ENCODE peak calls at places on chromosomes 13 and 19, in six cellular contexts. One of them, this sample, is unnamed.

GRCh38 chr19:34766386-34766785 is 6.6 kb downstream of the ZNF599 start:
- DNase-seq in transverse colon: no peak
- DNase-seq in GM23338: no peak
- DNase-seq in ovary: no peak
- DNase-seq in GM13977: no peak
- DNase-seq in RWPE1: no peak
- DNase-seq in this sample: no peak

GRCh38 chr13:45681101-45681500 is 21.0 kb upstream of the CBY2 start:
- DNase-seq in ovary: no peak
- DNase-seq in GM13977: no peak
- DNase-seq in RWPE1: no peak
- DNase-seq in GM23338: no peak
- DNase-seq in transverse colon: no peak
- DNase-seq in this sample: no peak

GRCh38 chr19:17772172-17772571 is 20.9 kb downstream of the FCHO1 start:
- DNase-seq in GM13977: no peak
- DNase-seq in RWPE1: no peak
- DNase-seq in ovary: no peak
- DNase-seq in GM23338: peak; percentile 52
- DNase-seq in transverse colon: no peak
- DNase-seq in this sample: no peak

GRCh38 chr19:45716314-45717130 is 14.2 kb downstream of the FBXO46 start:
- DNase-seq in RWPE1: peak; percentile 69
- DNase-seq in GM23338: peak; percentile 61
- DNase-seq in transverse colon: peak; percentile 51
- DNase-seq in GM13977: no peak
- DNase-seq in ovary: peak; percentile 40
- DNase-seq in this sample: no peak

GRCh38 chr13:24203726-24204295 is 43.3 kb downstream of the SPATA13 start:
- DNase-seq in GM13977: no peak
- DNase-seq in ovary: no peak
- DNase-seq in transverse colon: no peak
- DNase-seq in GM23338: no peak
- DNase-seq in RWPE1: no peak
- DNase-seq in this sample: peak; percentile 31

GRCh38 chr19:30450101-30450500 is 77.9 kb downstream of the ZNF536 start:
- DNase-seq in RWPE1: no peak
- DNase-seq in ovary: peak; percentile 65
- DNase-seq in transverse colon: peak; percentile 17
- DNase-seq in GM23338: peak; percentile 77
- DNase-seq in GM13977: no peak
- DNase-seq in this sample: no peak

GRCh38 chr13:102816633-102817032 is 17.7 kb downstream of the BIVM start:
- DNase-seq in transverse colon: no peak
- DNase-seq in ovary: no peak
- DNase-seq in GM13977: no peak
- DNase-seq in GM23338: no peak
- DNase-seq in RWPE1: no peak
- DNase-seq in this sample: no peak

GRCh38 chr13:63308585-63308984 is 1892.9 kb upstream of the PCDH20 start:
- DNase-seq in ovary: no peak
- DNase-seq in GM13977: no peak
- DNase-seq in GM23338: no peak
- DNase-seq in transverse colon: no peak
- DNase-seq in RWPE1: no peak
- DNase-seq in this sample: no peak

GRCh38 chr13:114108141-114108761 is 24.2 kb downstream of the RASA3 start:
- DNase-seq in RWPE1: no peak
- DNase-seq in GM23338: no peak
- DNase-seq in ovary: peak; percentile 15
- DNase-seq in GM13977: no peak
- DNase-seq in transverse colon: peak; percentile 5
- DNase-seq in this sample: no peak

DNA sequence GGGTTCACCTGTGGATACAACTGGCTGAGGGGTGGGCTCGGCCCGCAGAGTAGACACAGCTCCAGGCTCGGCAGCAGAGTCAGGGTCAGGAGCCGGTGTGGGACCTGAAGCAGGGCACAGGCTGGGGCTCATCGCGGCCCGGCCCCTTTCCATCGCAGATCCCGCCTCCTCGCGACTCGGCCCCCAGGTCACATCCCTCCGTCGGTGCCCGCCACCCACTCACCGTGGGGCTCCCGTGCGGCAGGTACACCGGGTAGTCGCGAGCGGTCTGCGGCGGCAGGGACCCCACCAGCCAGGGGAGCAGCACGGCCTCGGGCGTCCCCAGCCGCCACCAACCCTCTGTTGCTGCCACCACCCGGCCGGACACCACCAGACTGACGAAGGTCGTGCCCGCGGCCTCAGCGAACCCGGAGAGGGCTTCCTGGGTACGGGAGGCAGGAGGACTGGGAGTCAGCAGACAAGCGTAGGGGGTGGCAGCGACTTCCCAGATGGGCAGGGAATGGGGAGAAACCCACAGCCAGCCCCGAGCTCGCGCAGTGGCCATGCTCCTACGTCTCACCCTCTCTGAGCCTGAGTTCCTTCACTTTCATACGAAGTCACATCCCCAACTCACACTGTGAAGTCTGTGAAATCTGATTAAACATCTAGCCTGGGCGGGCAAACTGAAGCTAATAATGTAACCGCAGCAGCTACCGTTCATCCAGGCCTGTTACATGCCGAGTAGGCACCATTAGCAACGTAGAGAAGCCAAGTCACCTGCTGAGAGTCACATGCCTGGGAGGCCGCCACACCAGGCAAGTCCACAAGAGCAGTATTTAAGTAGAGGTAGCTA is 3.7 kb downstream of the FUZ start:
- DNase-seq in RWPE1: peak; percentile 31
- DNase-seq in transverse colon: peak; percentile 66
- DNase-seq in ovary: peak; percentile 64
- DNase-seq in GM23338: peak; percentile 66
- DNase-seq in GM13977: no peak
- DNase-seq in this sample: no peak
- TF ChIP-seq CTCF in RWPE1: peak; percentile 25
- TF ChIP-seq CTCF in transverse colon: no peak
- TF ChIP-seq CTCF in ovary: peak; percentile 21
- TF ChIP-seq CTCF in GM23338: peak; percentile 10
- TF ChIP-seq CTCF in GM13977: peak; percentile 35
- TF ChIP-seq CTCF in this sample: peak; percentile 15

GRCh38 chr13:26806891-26807290 is 46.3 kb upstream of the GPR12 start:
- DNase-seq in transverse colon: no peak
- DNase-seq in GM13977: no peak
- DNase-seq in ovary: no peak
- DNase-seq in GM23338: no peak
- DNase-seq in RWPE1: no peak
- DNase-seq in this sample: no peak
- TF ChIP-seq CTCF in transverse colon: no peak
- TF ChIP-seq CTCF in GM13977: no peak
- TF ChIP-seq CTCF in ovary: no peak
- TF ChIP-seq CTCF in GM23338: no peak
- TF ChIP-seq CTCF in RWPE1: no peak
- TF ChIP-seq CTCF in this sample: no peak

GRCh38 chr13:93004919-93005318 is 221.7 kb upstream of the GPC6 start:
- DNase-seq in transverse colon: no peak
- DNase-seq in ovary: no peak
- DNase-seq in GM13977: no peak
- DNase-seq in RWPE1: no peak
- DNase-seq in GM23338: peak; percentile 59
- DNase-seq in this sample: no peak
- TF ChIP-seq CTCF in transverse colon: no peak
- TF ChIP-seq CTCF in ovary: no peak
- TF ChIP-seq CTCF in GM13977: no peak
- TF ChIP-seq CTCF in RWPE1: no peak
- TF ChIP-seq CTCF in GM23338: peak; percentile 63
- TF ChIP-seq CTCF in this sample: no peak

GRCh38 chr13:73225983-73226382 is 167.2 kb downstream of the KLF5 start:
- DNase-seq in transverse colon: no peak
- DNase-seq in GM13977: no peak
- DNase-seq in ovary: no peak
- DNase-seq in RWPE1: no peak
- DNase-seq in GM23338: no peak
- DNase-seq in this sample: no peak

GRCh38 chr13:73230714-73231113 is 171.9 kb downstream of the KLF5 start:
- DNase-seq in GM23338: no peak
- DNase-seq in transverse colon: no peak
- DNase-seq in RWPE1: no peak
- DNase-seq in ovary: no peak
- DNase-seq in GM13977: no peak
- DNase-seq in this sample: no peak

GRCh38 chr13:73224708-73225107 is 165.9 kb downstream of the KLF5 start:
- DNase-seq in transverse colon: no peak
- DNase-seq in ovary: no peak
- DNase-seq in GM13977: no peak
- DNase-seq in GM23338: no peak
- DNase-seq in RWPE1: no peak
- DNase-seq in this sample: no peak

GRCh38 chr13:73231456-73231855 is 172.7 kb downstream of the KLF5 start:
- DNase-seq in transverse colon: no peak
- DNase-seq in RWPE1: no peak
- DNase-seq in ovary: no peak
- DNase-seq in GM13977: no peak
- DNase-seq in GM23338: no peak
- DNase-seq in this sample: no peak

GRCh38 chr13:73228546-73228945 is 169.7 kb downstream of the KLF5 start:
- DNase-seq in transverse colon: no peak
- DNase-seq in GM23338: no peak
- DNase-seq in ovary: no peak
- DNase-seq in RWPE1: no peak
- DNase-seq in GM13977: no peak
- DNase-seq in this sample: no peak
- TF ChIP-seq CTCF in transverse colon: peak; percentile 35
- TF ChIP-seq CTCF in GM23338: no peak
- TF ChIP-seq CTCF in ovary: no peak
- TF ChIP-seq CTCF in RWPE1: no peak
- TF ChIP-seq CTCF in GM13977: no peak
- TF ChIP-seq CTCF in this sample: no peak

GRCh38 chr13:36848228-36848982 is 29.4 kb downstream of the RFXAP start:
- DNase-seq in GM23338: peak; percentile 56
- DNase-seq in RWPE1: no peak
- DNase-seq in GM13977: peak; percentile 17
- DNase-seq in transverse colon: no peak
- DNase-seq in ovary: no peak
- DNase-seq in this sample: no peak
- TF ChIP-seq CTCF in GM23338: peak; percentile 50
- TF ChIP-seq CTCF in RWPE1: no peak
- TF ChIP-seq CTCF in GM13977: peak; percentile 40
- TF ChIP-seq CTCF in transverse colon: no peak
- TF ChIP-seq CTCF in ovary: no peak
- TF ChIP-seq CTCF in this sample: peak; percentile 34

This sample was measured in GM13976.